ENCODE peak calls at places on chromosomes 5 and 9, in five cellular contexts. E is Ammon's horn, M is globus pallidus, S is mucosa of gallbladder, R is PC-9. X is an unnamed sample.

GRCh38 chr9:68978501-68978900 is 35.4 kb downstream of the PRKACG start:
- DNase-seq in E (no peak), M (no peak), S (no peak), R (no peak), X (no peak)

GRCh38 chr9:22084336-22085035 is 75.4 kb upstream of the CDKN2B start:
- DNase-seq in E (no peak), M (no peak), S (no peak), R (peak; percentile 42), X (no peak)

GRCh38 chr5:115840825-115841224 is 540 bp downstream of the ATG12 start:
- DNase-seq in E (no peak), M (no peak), S (no peak), R (no peak), X (no peak)

GRCh38 chr5:148443998-148444397 is 60.2 kb downstream of the FBXO38 start:
- DNase-seq in E (peak; percentile 74), M (peak; percentile 67), S (peak; percentile 63), R (peak; percentile 39), X (peak; percentile 62)

GRCh38 chr9:88387733-88388202 is 476 bp upstream of the SPIN1 start:
- DNase-seq in E (peak; percentile 63), M (no peak), S (peak; percentile 47), R (no peak), X (peak; percentile 71)

GRCh38 chr9:109781541-109782197 is 1.7 kb downstream of the PALM2AKAP2 start:
- DNase-seq in E (no peak), M (peak; percentile 21), S (no peak), R (no peak), X (no peak)

GRCh38 chr5:101424530-101425175 is 521.6 kb upstream of the ST8SIA4 start:
- DNase-seq in E (peak; percentile 18), M (no peak), S (no peak), R (no peak), X (no peak)

GRCh38 chr9:126819482-126819881 is 14.6 kb downstream of the ZBTB43 start:
- DNase-seq in E (no peak), M (no peak), S (no peak), R (no peak), X (no peak)

GRCh38 chr9:133235549-133236222 is 26.6 kb upstream of the OBP2B start:
- DNase-seq in E (no peak), M (no peak), S (no peak), R (no peak), X (no peak)

GRCh38 chr5:98839469-98840383 is 66.3 kb downstream of the RGMB start:
- DNase-seq in E (no peak), M (no peak), S (no peak), R (no peak), X (no peak)

GRCh38 chr5:123659006-123659405 is 147.0 kb downstream of the CSNK1G3 start:
- DNase-seq in E (no peak), M (no peak), S (no peak), R (no peak), X (no peak)